ENCODE peak calls at places on chromosomes 11 and 22, in six cellular contexts. U is SJSA1, I is HCT116, H is tibial nerve, W is ELF-1, K is fibroblast of the conjunctiva. V is an unnamed sample.

GRCh38 chr22:20249797-20250354 is 18.2 kb downstream of the RTN4R start:
- DNase-seq in W (no peak), U (no peak), K (no peak), H (no peak), I (no peak), V (no peak)

GRCh38 chr22:23251445-23252093 is 71.3 kb downstream of the BCR start:
- DNase-seq in W (no peak), H (no peak), U (no peak), I (peak; percentile 12), K (no peak), V (peak; percentile 5)

GRCh38 chr22:23396362-23397007 is 183.6 kb downstream of the IGLL1 start:
- DNase-seq in K (no peak), I (no peak), H (no peak), W (no peak), U (no peak), V (no peak)

GRCh38 chr11:2748814-2749554 is 49.2 kb upstream of the KCNQ1OT1 start:
- DNase-seq in U (no peak), H (no peak), W (no peak), K (no peak), I (no peak), V (no peak)

GRCh38 chr11:76030286-76030685 is 176.0 kb downstream of the WNT11 start:
- DNase-seq in I (no peak), H (no peak), K (no peak), W (no peak), U (no peak), V (peak; percentile 89)

GRCh38 chr11:75355051-75355450 is 3.6 kb upstream of the ARRB1 start:
- DNase-seq in U (no peak), K (no peak), I (no peak), W (no peak), H (no peak), V (no peak)

GRCh38 chr22:43654271-43654670 is 157.8 kb downstream of the EFCAB6 start:
- DNase-seq in W (no peak), I (no peak), U (no peak), H (no peak), K (no peak), V (no peak)

GRCh38 chr22:32333141-32333768 is 24.4 kb upstream of the RFPL3 start:
- DNase-seq in U (peak; percentile 31), H (no peak), K (no peak), W (no peak), I (no peak), V (no peak)

GRCh38 chr11:79437274-79437980 is 3.4 kb downstream of the TENM4 start:
- DNase-seq in H (peak; percentile 30), W (peak; percentile 78), U (no peak), K (no peak), I (no peak), V (no peak)

GRCh38 chr11:76385903-76386302 is 4.8 kb downstream of the GVQW3 start:
- DNase-seq in U (no peak), I (no peak), W (peak; percentile 17), K (no peak), H (no peak), V (no peak)

GRCh38 chr11:125402436-125402835 is 93.6 kb downstream of the FEZ1 start:
- DNase-seq in K (no peak), W (no peak), U (no peak), I (no peak), H (no peak), V (no peak)

GRCh38 chr11:67615455-67616430 is 9.0 kb downstream of the NDUFV1 start:
- DNase-seq in W (peak; percentile 79), H (no peak), I (peak; percentile 41), K (no peak), U (peak; percentile 78), V (no peak)